ENCODE peak calls at places on chromosomes 5 and 9, in five cellular contexts. L is neuronal stem cell, I is H1, M is IMR-90, N is mesendoderm. T is an unnamed sample.

GRCh38 chr5:14685757-14686156 is 21.2 kb downstream of the OTULIN start:
- DNase-seq in L (peak; percentile 23), M (peak; percentile 69), I (no peak), N (peak; percentile 70), T (no peak)

GRCh38 chr9:4939118-4939561 is 45.9 kb upstream of the JAK2 start:
- DNase-seq in M (no peak), L (no peak), N (no peak), I (no peak), T (no peak)

GRCh38 chr5:107449369-107449768 is 221.4 kb downstream of the EFNA5 start:
- DNase-seq in I (no peak), M (no peak), L (no peak), N (no peak), T (no peak)

GRCh38 chr9:124037790-124038189 is 26.2 kb downstream of the LHX2 start:
- DNase-seq in N (peak; percentile 82), I (no peak), M (no peak), L (no peak), T (no peak)

GRCh38 chr9:5186416-5187169 is 1.2 kb upstream of the INSL6 start:
- DNase-seq in L (peak; percentile 21), N (peak; percentile 79), M (peak; percentile 73), I (peak; percentile 25), T (peak; percentile 69)

GRCh38 chr9:134778841-134779411 is 101.7 kb upstream of the FCN2 start:
- DNase-seq in I (peak; percentile 54), L (peak; percentile 52), M (peak; percentile 46), N (peak; percentile 87), T (peak; percentile 87)

GRCh38 chr5:17305964-17306725 is 88.7 kb downstream of the BASP1 start:
- DNase-seq in L (no peak), N (peak; percentile 47), M (peak; percentile 84), I (no peak), T (peak; percentile 40)

GRCh38 chr5:2802693-2803365 is 51.4 kb upstream of the IRX2 start:
- DNase-seq in N (no peak), M (no peak), I (no peak), L (no peak), T (no peak)

GRCh38 chr9:125756499-125756898 is 9.3 kb downstream of the PBX3 start:
- DNase-seq in L (no peak), M (no peak), I (no peak), N (no peak), T (no peak)

GRCh38 chr5:55711531-55712022 is 547 bp downstream of the SLC38A9 start:
- DNase-seq in N (no peak), L (no peak), M (no peak), I (no peak), T (no peak)

GRCh38 chr9:88808019-88808656 is 183.1 kb upstream of the S1PR3 start:
- DNase-seq in L (no peak), M (no peak), I (no peak), N (no peak), T (no peak)

GRCh38 chr9:131330814-131331600 is 41.5 kb downstream of the PLPP7 start:
- DNase-seq in M (no peak), N (peak; percentile 99), L (peak; percentile 63), I (peak; percentile 73), T (peak; percentile 87)

GRCh38 chr9:19229725-19230355 is 653 bp upstream of the DENND4C start:
- DNase-seq in M (no peak), L (no peak), N (peak; percentile 89), I (peak; percentile 21), T (peak; percentile 76)

GRCh38 chr9:74330487-74331214 is 166.5 kb upstream of the RORB start:
- DNase-seq in M (no peak), N (no peak), I (no peak), L (no peak), T (no peak)

GRCh38 chr5:73435640-73436534 is 12.7 kb downstream of the FOXD1 start:
- DNase-seq in L (no peak), N (peak; percentile 38), I (no peak), M (no peak), T (peak; percentile 57)

GRCh38 chr9:14366071-14366470 is 52.1 kb upstream of the NFIB start:
- DNase-seq in M (peak; percentile 93), I (no peak), N (no peak), L (no peak), T (no peak)

GRCh38 chr5:86320266-86320665 is 297.5 kb upstream of the COX7C start:
- DNase-seq in I (no peak), M (no peak), L (no peak), N (no peak), T (no peak)

GRCh38 chr5:174533771-174534221 is 190.6 kb upstream of the MSX2 start:
- DNase-seq in L (no peak), M (peak; percentile 99), N (no peak), I (no peak), T (no peak)

GRCh38 chr9:129432255-129432654 is 188.6 kb downstream of the C9orf50 start:
- DNase-seq in L (no peak), I (no peak), N (no peak), M (no peak), T (no peak)

GRCh38 chr9:82797539-82797938 is 265.4 kb downstream of the RASEF start:
- DNase-seq in L (no peak), I (no peak), N (no peak), M (no peak), T (no peak)

GRCh38 chr9:117028103-117028858 is 341.2 kb downstream of the TRIM32 start:
- DNase-seq in M (no peak), I (no peak), L (no peak), N (peak; percentile 63), T (no peak)

GRCh38 chr5:93735378-93735777 is 6.0 kb downstream of the POU5F2 start:
- DNase-seq in L (no peak), I (no peak), M (peak; percentile 59), N (no peak), T (no peak)

GRCh38 chr5:52922384-52922783 is 66.8 kb upstream of the ITGA2 start:
- DNase-seq in L (no peak), M (peak; percentile 67), N (peak; percentile 93), I (peak; percentile 38), T (peak; percentile 50)

DNA sequence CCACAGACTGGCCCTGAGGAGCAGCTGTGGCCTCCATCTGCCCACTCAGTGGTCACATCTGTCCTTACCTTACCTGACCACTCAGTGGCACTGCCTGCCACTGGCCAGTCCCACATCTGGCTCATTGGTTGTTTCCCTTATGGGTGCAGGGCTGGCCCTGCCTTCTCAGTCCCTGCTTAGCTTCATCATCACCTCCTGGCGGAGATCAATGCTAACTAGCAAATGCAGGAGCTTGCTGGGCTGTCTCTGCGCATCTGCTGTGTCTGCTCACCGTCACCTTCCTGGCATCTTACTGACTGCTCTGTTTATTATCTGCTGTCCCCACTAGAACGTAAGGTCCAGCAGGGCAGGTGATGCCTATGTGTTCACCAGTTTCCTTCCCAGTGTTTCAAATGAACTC is 356.9 kb downstream of the SEMA5A start:
- DNase-seq in L (no peak), M (no peak), I (no peak), N (peak; percentile 8), T (no peak)
- H2BK15ac ChIP-seq in L (no peak overlapping the region), M (peak overlapping the region; percentile 98), I (no peak overlapping the region), N (no peak overlapping the region), T (no peak overlapping the region)

GRCh38 chr9:98229620-98230019 is 25.8 kb downstream of the TBC1D2 start:
- DNase-seq in L (no peak), N (no peak), M (no peak), I (no peak), T (no peak)

GRCh38 chr9:98230354-98230753 is 25.1 kb downstream of the TBC1D2 start:
- DNase-seq in L (no peak), N (no peak), I (no peak), M (no peak), T (no peak)

GRCh38 chr9:98227883-98228282 is 27.6 kb downstream of the TBC1D2 start:
- DNase-seq in L (no peak), I (no peak), M (no peak), N (no peak), T (no peak)

GRCh38 chr9:98228392-98229089 is 26.9 kb downstream of the TBC1D2 start:
- DNase-seq in M (no peak), I (no peak), N (no peak), L (no peak), T (no peak)

DNA sequence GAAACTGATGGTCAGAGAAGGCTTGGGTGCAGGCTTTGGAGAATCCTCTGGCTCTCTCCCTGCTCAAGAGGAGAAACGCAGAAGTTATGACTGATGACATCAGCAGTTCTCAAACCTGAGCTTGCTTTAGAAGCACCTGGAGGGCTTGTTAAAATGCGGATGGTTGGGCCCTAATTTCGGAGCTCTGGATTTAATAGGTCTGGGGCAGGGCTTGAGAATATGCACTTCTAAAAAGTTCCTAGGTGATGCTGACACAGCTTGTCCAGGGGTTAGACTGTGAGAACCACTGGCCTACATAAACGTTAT is 26.4 kb downstream of the TBC1D2 start:
- DNase-seq in L (no peak), M (no peak), I (no peak), N (no peak), T (no peak)
- H2BK15ac ChIP-seq in L (no peak overlapping the region), M (peak overlapping the region; percentile 32), I (no peak overlapping the region), N (no peak overlapping the region), T (no peak overlapping the region)

DNA sequence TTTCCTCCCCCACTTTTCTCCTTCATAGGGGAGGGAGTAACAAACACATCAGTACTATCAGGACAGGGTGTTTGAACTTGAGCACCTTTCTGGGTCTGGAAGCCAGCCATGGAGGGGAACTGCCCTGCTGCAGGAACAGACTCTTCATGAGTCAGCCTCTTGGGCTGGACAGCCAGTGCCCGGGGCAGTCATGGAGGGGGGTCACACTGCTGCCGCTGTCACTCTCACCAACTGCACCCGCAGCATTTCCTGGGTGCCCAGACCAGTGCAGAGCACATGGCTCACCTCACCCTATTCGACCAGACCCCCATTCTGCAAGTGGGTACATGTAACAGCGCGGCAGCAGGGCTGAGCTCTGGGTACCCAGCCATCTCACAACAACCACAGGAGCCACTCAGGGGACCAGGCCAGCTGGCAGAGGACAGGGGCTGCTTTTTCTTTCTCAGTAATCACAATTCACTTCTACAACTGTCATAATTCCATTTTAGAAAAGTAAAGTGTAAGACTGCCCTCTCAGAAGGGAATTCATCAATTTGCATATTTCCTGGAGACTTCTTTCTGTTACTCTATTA is 118.4 kb downstream of the CTNND2 start:
- DNase-seq in I (no peak), N (no peak), L (no peak), M (no peak), T (no peak)
- H2BK15ac ChIP-seq in I (no peak overlapping the region), N (no peak overlapping the region), L (no peak overlapping the region), M (no peak overlapping the region), T (no peak overlapping the region)

GRCh38 chr5:179274321-179275315 is 70.6 kb downstream of the ADAMTS2 start:
- DNase-seq in N (no peak), M (no peak), I (no peak), L (no peak), T (no peak)

GRCh38 chr5:179276838-179277395 is 68.3 kb downstream of the ADAMTS2 start:
- DNase-seq in I (no peak), L (no peak), M (no peak), N (peak; percentile 28), T (no peak)

GRCh38 chr5:179275941-179276837 is 69.1 kb downstream of the ADAMTS2 start:
- DNase-seq in M (peak; percentile 98), L (no peak), I (no peak), N (peak; percentile 48), T (no peak)

GRCh38 chr5:179273441-179274145 is 71.7 kb downstream of the ADAMTS2 start:
- DNase-seq in L (no peak), M (no peak), I (no peak), N (no peak), T (no peak)

DNA sequence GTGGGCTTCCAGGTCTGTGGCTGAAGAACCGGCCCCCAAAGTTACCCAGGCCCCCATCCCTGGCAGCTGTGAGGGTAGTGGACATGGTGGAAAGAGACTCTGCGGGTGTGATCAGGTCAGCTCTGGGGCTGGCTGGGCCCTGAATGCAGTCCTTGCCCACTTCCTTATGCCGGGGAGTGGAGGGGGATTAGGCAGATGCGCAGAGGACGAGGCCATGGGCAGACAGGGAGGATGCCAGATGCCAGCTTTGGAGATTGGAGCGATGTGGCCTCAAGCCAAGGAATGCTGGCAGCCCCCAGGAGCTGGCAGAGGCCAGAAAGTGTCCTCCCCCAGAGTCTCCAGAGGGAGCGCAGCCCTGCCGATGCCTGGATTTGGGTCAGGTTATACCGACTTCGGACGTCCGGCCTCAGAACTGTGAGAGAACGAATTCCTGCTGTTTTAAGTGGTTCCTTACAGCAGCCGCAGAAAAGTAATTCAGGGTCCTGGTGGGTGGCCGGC is 69.8 kb downstream of the ADAMTS2 start:
- DNase-seq in I (no peak), N (no peak), L (no peak), M (no peak), T (no peak)
- H2BK15ac ChIP-seq in I (no peak overlapping the region), N (no peak overlapping the region), L (peak overlapping the region; percentile 94), M (peak overlapping the region; percentile 72), T (no peak overlapping the region)